ENCODE peak calls at places on chromosomes 5 and 9, in nine cellular contexts. W, X, G, B, A, R, V, N and P are unnamed samples.

GRCh38 chr9:79028101-79028500 is 543.7 kb upstream of the TLE4 start:
- DNase-seq in A (no peak), X (no peak), W (no peak), R (no peak), G (no peak), B (no peak), V (no peak), N (no peak), P (no peak)

GRCh38 chr9:84228130-84228735 is 112.3 kb downstream of the SLC28A3 start:
- DNase-seq in A (no peak), B (no peak), X (no peak), G (no peak), R (no peak), W (no peak), N (no peak), V (no peak), P (no peak)

GRCh38 chr9:131238402-131239021 is 37.8 kb downstream of the FAM78A start:
- DNase-seq in R (no peak), A (no peak), X (peak), V (no peak), B (peak), G (no peak), W (no peak), N (no peak), P (no peak)

GRCh38 chr9:120913673-120914266 is 12.8 kb downstream of the TRAF1 start:
- DNase-seq in N (no peak), A (no peak), R (no peak), B (no peak), G (no peak), X (no peak), W (no peak), V (no peak), P (no peak)

GRCh38 chr5:171386861-171387254 is 791 bp upstream of the NPM1 start:
- DNase-seq in R (no peak), A (no peak), X (no peak), G (no peak), V (no peak), W (no peak), B (no peak), N (no peak), P (no peak)

GRCh38 chr9:35903049-35903448 is 3.0 kb upstream of the HRCT1 start:
- DNase-seq in G (no peak), A (no peak), R (no peak), W (peak), B (peak), V (peak), X (peak), N (no peak), P (peak)

GRCh38 chr9:84327184-84327583 is 13.4 kb downstream of the SLC28A3 start:
- DNase-seq in G (no peak), R (no peak), X (no peak), N (no peak), V (no peak), B (no peak), A (no peak), W (no peak), P (no peak)

GRCh38 chr5:164688437-164688836 is 1183.0 kb downstream of the MAT2B start:
- DNase-seq in A (no peak), V (no peak), R (no peak), G (no peak), X (no peak), N (no peak), B (no peak), W (no peak), P (no peak)

GRCh38 chr9:126149661-126150060 is 177.0 kb upstream of the MVB12B start:
- DNase-seq in W (no peak), N (no peak), G (peak), B (no peak), A (peak), V (no peak), X (no peak), R (no peak), P (no peak)

GRCh38 chr9:107024193-107024592 is 161.2 kb downstream of the ZNF462 start:
- DNase-seq in B (no peak), A (no peak), V (no peak), G (no peak), X (no peak), W (no peak), N (no peak), R (no peak), P (no peak)

GRCh38 chr9:97980918-97981827 is 2.0 kb upstream of the ANP32B start:
- DNase-seq in B (peak), V (no peak), N (no peak), X (no peak), W (no peak), R (no peak), G (no peak), A (no peak), P (no peak)

GRCh38 chr5:168818586-168818985 is 239.4 kb upstream of the PANK3 start:
- DNase-seq in B (peak), N (no peak), W (no peak), G (no peak), A (no peak), V (no peak), X (no peak), R (no peak), P (no peak)

GRCh38 chr5:168808217-168808616 is 229.0 kb upstream of the PANK3 start:
- DNase-seq in V (no peak), W (no peak), B (no peak), N (no peak), X (no peak), R (no peak), A (no peak), G (no peak), P (no peak)

GRCh38 chr5:168810641-168811040 is 231.5 kb upstream of the PANK3 start:
- DNase-seq in X (no peak), A (no peak), N (no peak), G (no peak), R (no peak), V (no peak), W (no peak), B (no peak), P (no peak)

GRCh38 chr5:168809218-168809617 is 230.1 kb upstream of the PANK3 start:
- DNase-seq in N (no peak), W (no peak), R (no peak), X (no peak), B (peak), V (no peak), G (no peak), A (no peak), P (no peak)

GRCh38 chr5:168813179-168813968 is 234.2 kb upstream of the PANK3 start:
- DNase-seq in V (no peak), G (no peak), R (no peak), X (no peak), N (no peak), W (no peak), B (peak), A (no peak), P (no peak)
- TF ChIP-seq POLR2A in V (no peak), G (no peak), R (no peak), X (no peak), N (no peak), W (no peak), B (no peak), A (no peak), P (no peak)

DNA sequence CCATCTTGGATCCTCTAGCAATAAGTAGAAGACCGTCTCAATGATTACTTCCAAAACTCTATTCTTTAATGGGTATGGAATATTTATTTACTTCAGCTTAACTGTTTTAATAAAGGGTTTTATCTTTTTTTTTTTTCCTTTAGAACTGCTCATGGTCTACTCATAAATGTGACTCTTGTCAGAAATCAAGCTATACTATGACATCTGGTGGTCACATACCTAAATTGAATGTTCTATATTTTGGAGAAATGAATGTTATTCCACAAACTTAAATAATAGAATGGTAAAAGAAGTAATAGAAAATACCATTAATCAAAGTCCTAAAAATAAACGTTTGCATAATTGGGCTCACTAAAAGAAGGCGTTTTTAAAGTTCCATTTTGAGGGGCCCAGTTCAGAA is 131.2 kb upstream of the PLCXD3 start:
- DNase-seq in R (no peak), N (no peak), A (no peak), X (no peak), V (no peak), B (no peak), G (no peak), W (no peak), P (no peak)
- TF ChIP-seq CTCF in R (no peak), N (no peak), A (no peak), X (no peak), V (no peak), B (peak), G (no peak), W (no peak), P (no peak)

GRCh38 chr9:129177791-129178578 is at the start of gene IER5L:
- DNase-seq in R (peak), A (peak), G (peak), N (peak), B (peak), W (peak), X (peak), V (peak), P (peak)
- TF ChIP-seq POLR2A in R (peak), A (no peak), G (peak), N (peak), B (peak), W (peak), X (peak), V (peak), P (peak)

DNA sequence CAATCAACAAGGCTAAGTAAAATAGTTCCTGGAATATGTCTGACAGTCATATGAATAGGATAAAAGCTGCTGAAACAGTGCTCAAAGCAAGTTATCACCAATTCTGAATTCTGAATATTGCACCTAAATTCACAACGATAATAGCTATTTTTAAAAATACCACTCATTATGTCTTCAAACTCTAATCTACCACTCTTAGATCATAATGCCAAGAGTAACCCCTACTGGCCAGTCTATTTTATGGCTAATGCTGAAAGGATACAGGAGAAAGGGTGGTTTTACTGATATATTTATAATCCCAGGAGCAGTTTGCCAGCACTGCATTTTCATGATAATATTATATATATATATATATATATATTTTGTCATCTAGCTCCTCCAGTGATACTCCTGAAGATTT is 232.8 kb downstream of the PDE4D start:
- DNase-seq in A (no peak), G (no peak), W (no peak), N (no peak), B (no peak), R (no peak), V (peak), X (no peak), P (no peak)
- TF ChIP-seq CTCF in A (no peak), G (no peak), W (no peak), N (no peak), B (peak), R (no peak), V (peak), X (no peak), P (peak)

GRCh38 chr5:173843800-173844199 is 44.3 kb upstream of the CPEB4 start:
- DNase-seq in W (no peak), R (no peak), N (no peak), B (no peak), G (no peak), X (no peak), A (no peak), V (no peak), P (no peak)
- TF ChIP-seq POLR2A in W (no peak), R (no peak), N (no peak), B (no peak), G (no peak), X (no peak), A (no peak), V (no peak), P (no peak)

GRCh38 chr5:74639538-74640449 is 734 bp downstream of the ENC1 start:
- DNase-seq in V (no peak), A (peak), X (no peak), N (no peak), W (no peak), G (no peak), B (no peak), R (peak), P (peak)
- TF ChIP-seq CTCF in V (no peak), A (no peak), X (no peak), N (no peak), W (peak), G (no peak), B (peak), R (no peak), P (peak)

GRCh38 chr5:141511771-141512325 is 23.0 kb downstream of the PCDHGC5 start:
- DNase-seq in N (no peak), A (no peak), G (no peak), W (no peak), V (no peak), B (no peak), X (no peak), R (no peak), P (no peak)

GRCh38 chr5:141512390-141513020 is 23.6 kb downstream of the PCDHGC5 start:
- DNase-seq in G (no peak), X (peak), B (peak), W (peak), A (peak), N (peak), V (peak), R (peak), P (peak)

GRCh38 chr5:141514330-141515111 is 25.6 kb downstream of the PCDHGC5 start:
- DNase-seq in A (no peak), G (no peak), X (no peak), B (no peak), R (no peak), W (no peak), N (no peak), V (no peak), P (no peak)

GRCh38 chr5:141513627-141514329 is 24.9 kb downstream of the PCDHGC5 start:
- DNase-seq in W (no peak), R (peak), G (no peak), X (peak), N (peak), V (no peak), A (no peak), B (peak), P (peak)

GRCh38 chr5:141513021-141513626 is 24.2 kb downstream of the PCDHGC5 start:
- DNase-seq in W (no peak), R (no peak), B (peak), X (peak), N (no peak), A (no peak), G (no peak), V (no peak), P (peak)
- TF ChIP-seq POLR2A in W (no peak), R (no peak), B (no peak), X (no peak), N (no peak), A (no peak), G (no peak), V (no peak), P (peak)